ENCODE peak calls at places on chromosomes 3 and 15, in seven cellular contexts. L is AG08396; W is lower leg skin; M is activated CD8-positive, alpha-beta memory T cell treated with anti-CD3 and anti-CD28 coated beads for 48 hours; B is MV-4-11; E is stimulated activated CD8-positive, alpha-beta memory T cell treated with anti-CD3 and anti-CD28 coated beads, Interleukin-4, amount 100 ng/mL, for 4 hours; A is hypothalamus. X is an unnamed sample.

GRCh38 chr3:66432767-66433521 is 67.9 kb downstream of the LRIG1 start:
- DNase-seq in A (no peak), L (no peak), M (no peak), B (no peak), E (no peak), W (no peak), X (no peak)

GRCh38 chr3:4988815-4989648 is 9.8 kb downstream of the BHLHE40 start:
- DNase-seq in A (no peak), M (no peak), W (peak), B (no peak), E (no peak), L (peak), X (no peak)

GRCh38 chr3:72383230-72383629 is 465.0 kb downstream of the SHQ1 start:
- DNase-seq in L (no peak), E (no peak), M (no peak), W (no peak), A (no peak), B (no peak), X (no peak)

GRCh38 chr3:156787926-156788663 is 38.1 kb upstream of the LEKR1 start:
- DNase-seq in L (peak), B (peak), A (no peak), E (no peak), M (no peak), W (no peak), X (no peak)

GRCh38 chr3:88075061-88075460 is 16.0 kb downstream of the ZNF654 start:
- DNase-seq in A (no peak), M (no peak), B (no peak), E (no peak), L (no peak), W (no peak), X (no peak)

GRCh38 chr3:31356941-31357340 is 175.8 kb upstream of the STT3B start:
- DNase-seq in L (no peak), M (no peak), A (no peak), W (peak), B (peak), E (no peak), X (no peak)

GRCh38 chr3:27943106-27943505 is 221.0 kb upstream of the EOMES start:
- DNase-seq in A (no peak), E (no peak), B (peak), L (no peak), M (no peak), W (no peak), X (no peak)

GRCh38 chr3:53109822-53110771 is 20.1 kb downstream of the RFT1 start:
- DNase-seq in M (no peak), E (no peak), A (no peak), L (peak), W (peak), B (peak), X (no peak)

GRCh38 chr3:98817546-98817945 is 54.4 kb downstream of the ST3GAL6 start:
- DNase-seq in A (no peak), E (no peak), B (peak), M (no peak), W (no peak), L (peak), X (no peak)

GRCh38 chr3:67083277-67083676 is 85.2 kb downstream of the KBTBD8 start:
- DNase-seq in B (peak), M (no peak), A (no peak), W (no peak), L (no peak), E (no peak), X (no peak)

GRCh38 chr3:150760431-150761200 is 2.4 kb downstream of the SIAH2 start:
- DNase-seq in L (no peak), M (no peak), W (no peak), A (no peak), B (peak), E (no peak), X (no peak)

GRCh38 chr15:49686626-49687025 is 65.8 kb downstream of the DTWD1 start:
- DNase-seq in W (no peak), A (no peak), L (no peak), B (no peak), M (no peak), E (no peak), X (no peak)

GRCh38 chr3:77412591-77412990 is 372.7 kb downstream of the ROBO2 start:
- DNase-seq in A (no peak), L (no peak), W (peak), B (no peak), M (no peak), E (no peak), X (no peak)

GRCh38 chr15:62638220-62638619 is 404.3 kb upstream of the TPM1 start:
- DNase-seq in E (no peak), A (no peak), W (no peak), M (no peak), L (no peak), B (no peak), X (no peak)

GRCh38 chr3:143078883-143079282 is 40.7 kb upstream of the CHST2 start:
- DNase-seq in E (no peak), A (no peak), M (no peak), L (peak), B (no peak), W (no peak), X (no peak)

GRCh38 chr15:89858661-89859458 is 34.9 kb downstream of the AP3S2 start:
- DNase-seq in M (no peak), W (no peak), B (no peak), A (no peak), L (no peak), E (no peak), X (no peak)

GRCh38 chr3:195543642-195544536 is 764 bp upstream of the PPP1R2 start:
- DNase-seq in M (no peak), A (no peak), E (no peak), B (no peak), W (no peak), L (no peak), X (no peak)

GRCh38 chr3:137105277-137105977 is 147.6 kb downstream of the IL20RB start:
- DNase-seq in A (peak), M (no peak), W (peak), L (peak), B (peak), E (no peak), X (peak)

GRCh38 chr3:126468028-126468891 is 7.4 kb downstream of the ZXDC start:
- DNase-seq in L (peak), A (no peak), W (no peak), E (no peak), B (peak), M (no peak), X (no peak)

GRCh38 chr15:52383100-52383588 is 87.5 kb upstream of the MYO5C start:
- DNase-seq in M (no peak), L (no peak), E (no peak), B (no peak), W (no peak), A (no peak), X (no peak)

GRCh38 chr3:168984872-168985271 is 678.6 kb downstream of the MECOM start:
- DNase-seq in L (no peak), B (no peak), M (no peak), W (no peak), A (no peak), E (no peak), X (no peak)

GRCh38 chr15:90095521-90095959 is 6.7 kb downstream of the IDH2 start:
- DNase-seq in B (no peak), E (no peak), A (no peak), W (no peak), L (no peak), M (no peak), X (no peak)

GRCh38 chr3:9976736-9977709 is 9.6 kb downstream of the EMC3 start:
- DNase-seq in L (peak), E (no peak), B (peak), A (peak), M (no peak), W (peak), X (peak)

GRCh38 chr3:128550113-128550440 is 57.1 kb upstream of the GATA2 start:
- DNase-seq in B (no peak), W (no peak), L (no peak), A (no peak), M (no peak), E (no peak), X (no peak)

GRCh38 chr15:94460624-94461023 is 229.3 kb downstream of the MCTP2 start:
- DNase-seq in M (no peak), L (no peak), B (no peak), E (no peak), W (no peak), A (no peak), X (no peak)

GRCh38 chr3:101036676-101037075 is 43.5 kb upstream of the ABI3BP start:
- DNase-seq in B (no peak), A (no peak), M (no peak), E (no peak), W (no peak), L (no peak), X (no peak)

GRCh38 chr15:69958494-69959134 is 139.1 kb downstream of the TLE3 start:
- DNase-seq in E (no peak), A (no peak), M (no peak), W (no peak), B (no peak), L (no peak), X (no peak)

GRCh38 chr3:4580346-4581019 is 87.3 kb downstream of the ITPR1 start:
- DNase-seq in W (no peak), E (no peak), B (no peak), M (no peak), A (no peak), L (no peak), X (no peak)

GRCh38 chr3:61438253-61439115 is 122.9 kb upstream of the PTPRG start:
- DNase-seq in W (no peak), L (no peak), B (no peak), M (no peak), E (no peak), A (no peak), X (no peak)

GRCh38 chr3:108331792-108332191 is 35.4 kb downstream of the HHLA2 start:
- DNase-seq in L (no peak), B (no peak), M (no peak), E (no peak), W (no peak), A (no peak), X (no peak)

GRCh38 chr15:40974921-40975320 is 21.6 kb downstream of the CHAC1 start:
- DNase-seq in W (no peak), A (no peak), M (no peak), E (no peak), L (no peak), B (no peak), X (no peak)

GRCh38 chr3:28103871-28104270 is 137.5 kb upstream of the CMC1 start:
- DNase-seq in E (no peak), M (no peak), B (no peak), W (no peak), L (no peak), A (no peak), X (no peak)

GRCh38 chr3:31925271-31925630 is 55.8 kb downstream of the OSBPL10 start:
- DNase-seq in W (no peak), L (no peak), E (no peak), A (no peak), B (no peak), M (no peak), X (no peak)